ENCODE peak calls at places on chromosomes 2 and 18, in six cellular contexts. B is aorta, U is kidney epithelial cell, E is heart right ventricle, M is retinal pigment epithelial cell, K is AG09309. I is an unnamed sample.

GRCh38 chr2:84940088-84940470 is 30.9 kb upstream of the KCMF1 start:
- DNase-seq in K (no peak), E (no peak), B (no peak), U (no peak), M (no peak), I (no peak)

GRCh38 chr2:109063326-109063670 is 65.7 kb upstream of the SH3RF3 start:
- DNase-seq in E (no peak), K (no peak), B (no peak), M (no peak), U (no peak), I (no peak)

GRCh38 chr2:3461781-3462492 is 57.4 kb downstream of the ADI1 start:
- DNase-seq in B (no peak), M (no peak), E (peak), K (peak), U (no peak), I (peak)

GRCh38 chr2:101360229-101360628 is 27.1 kb downstream of the CREG2 start:
- DNase-seq in E (no peak), U (peak), M (no peak), K (no peak), B (no peak), I (no peak)

GRCh38 chr2:212177724-212178123 is 360.9 kb downstream of the ERBB4 start:
- DNase-seq in E (no peak), U (no peak), M (no peak), B (no peak), K (no peak), I (no peak)

GRCh38 chr2:218059289-218059688 is 9.8 kb upstream of the RUFY4 start:
- DNase-seq in B (no peak), M (no peak), E (no peak), U (no peak), K (no peak), I (no peak)

GRCh38 chr2:191325651-191326365 is 80.6 kb downstream of the MYO1B start:
- DNase-seq in U (no peak), E (no peak), K (no peak), M (no peak), B (no peak), I (no peak)

GRCh38 chr2:100104718-100105677 is 37.4 kb downstream of the AFF3 start:
- DNase-seq in E (no peak), K (no peak), B (no peak), U (no peak), M (no peak), I (no peak)

GRCh38 chr2:25252291-25253152 is 84.1 kb upstream of the POMC start:
- DNase-seq in U (no peak), B (peak), M (peak), E (peak), K (no peak), I (peak)

GRCh38 chr2:52821631-52822030 is 946.0 kb upstream of the CHAC2 start:
- DNase-seq in U (no peak), M (no peak), K (no peak), E (no peak), B (no peak), I (no peak)

GRCh38 chr18:50970006-50970405 is 2.2 kb downstream of the ELAC1 start:
- DNase-seq in B (no peak), U (no peak), E (peak), K (no peak), M (no peak), I (no peak)

DNA sequence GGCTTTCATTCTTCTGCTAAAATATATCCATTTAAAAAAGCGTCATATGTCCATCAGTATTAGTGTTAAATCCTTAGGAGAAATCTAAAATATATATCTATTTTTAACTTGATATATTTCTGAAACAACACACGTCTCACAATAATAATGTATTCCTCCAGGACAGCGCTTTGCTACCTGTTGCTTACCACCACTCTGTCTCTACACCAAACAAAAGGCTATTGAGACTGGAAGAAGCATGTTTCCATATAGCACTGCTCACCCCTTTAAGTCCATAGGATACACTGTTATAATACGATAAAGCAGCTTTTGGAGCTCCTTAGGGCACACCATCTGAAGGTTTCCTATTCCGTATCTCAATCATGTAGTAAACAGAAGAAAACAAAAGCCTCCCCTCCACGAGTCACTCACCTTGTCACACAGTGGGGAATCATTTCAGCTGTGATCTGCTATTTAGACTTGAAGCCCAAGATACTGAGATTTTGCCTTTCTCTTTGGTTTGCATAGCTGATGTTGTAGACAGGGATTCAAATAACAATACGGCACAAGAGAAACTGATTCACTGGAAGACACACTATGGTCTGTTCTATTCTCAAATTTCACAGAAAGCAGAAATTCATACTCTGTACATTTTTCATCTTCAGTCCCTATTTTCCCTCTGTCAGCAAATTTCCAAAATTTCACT is 187.3 kb downstream of the TCF4 start:
- DNase-seq in K (no peak), B (no peak), E (no peak), U (no peak), M (no peak), I (no peak)
- H3K4me3 ChIP-seq in K (peak), B (peak), E (peak), U (no peak), M (peak), I (no peak)

GRCh38 chr18:24663026-24663425 is 202.6 kb downstream of the HRH4 start:
- DNase-seq in K (no peak), U (no peak), B (no peak), M (no peak), E (no peak), I (no peak)

GRCh38 chr18:24658302-24658701 is 197.9 kb downstream of the HRH4 start:
- DNase-seq in M (no peak), E (no peak), K (no peak), B (no peak), U (no peak), I (no peak)

GRCh38 chr18:24656571-24656971 is 196.1 kb downstream of the HRH4 start:
- DNase-seq in K (no peak), M (no peak), E (no peak), B (no peak), U (peak), I (no peak)

GRCh38 chr18:24657461-24657860 is 197.0 kb downstream of the HRH4 start:
- DNase-seq in U (no peak), B (no peak), E (peak), K (no peak), M (no peak), I (no peak)

DNA sequence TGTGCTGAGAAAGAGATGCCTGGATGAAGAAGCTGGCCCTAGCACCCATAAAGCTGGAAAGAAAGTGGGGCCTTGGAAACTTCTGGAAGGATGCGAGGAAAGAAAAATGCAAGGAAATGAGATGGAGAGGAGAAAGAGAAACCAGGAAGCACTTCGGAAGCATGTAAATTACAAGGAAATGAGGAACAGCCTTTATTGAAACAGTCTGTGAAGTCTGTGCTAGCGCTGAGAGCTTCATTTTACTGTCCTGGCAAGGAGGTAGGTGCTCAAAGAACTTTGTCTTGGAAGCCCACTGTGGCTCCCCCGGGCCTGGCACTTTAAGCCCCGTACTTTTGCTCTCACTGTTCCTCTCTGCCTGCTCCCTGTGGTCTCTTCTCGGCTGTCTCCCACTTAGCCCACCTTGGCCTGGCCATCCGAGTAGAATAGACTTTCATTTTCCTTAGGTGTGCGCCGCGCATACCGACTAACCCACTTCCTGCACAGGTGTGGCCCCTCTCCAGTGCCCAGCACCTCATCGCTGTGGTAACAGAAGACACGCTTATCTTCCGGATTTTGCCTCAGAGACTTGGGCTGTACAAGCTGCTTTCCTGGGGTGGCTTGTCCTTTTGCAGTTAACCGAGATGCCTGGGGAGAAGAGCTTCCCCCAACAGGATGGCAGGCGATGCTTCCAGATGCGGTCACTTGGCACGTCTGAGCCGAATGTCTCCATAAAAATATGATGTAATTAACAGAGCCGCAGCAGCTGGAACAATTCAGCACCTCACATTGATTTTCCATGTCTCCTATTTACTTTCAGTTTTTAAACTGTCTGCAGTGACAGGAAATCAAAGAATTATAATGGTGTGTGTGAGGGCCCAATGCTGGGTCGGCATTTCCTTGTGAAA is 199.6 kb downstream of the HRH4 start:
- DNase-seq in M (no peak), U (no peak), K (no peak), B (peak), E (peak), I (no peak)
- H3K4me3 ChIP-seq in M (no peak), U (no peak), K (peak), B (no peak), E (peak), I (peak)

GRCh38 chr2:11314482-11314881 is 30.0 kb downstream of the ROCK2 start:
- DNase-seq in B (no peak), K (no peak), U (no peak), M (no peak), E (no peak), I (no peak)
- H3K4me3 ChIP-seq in B (no peak), K (no peak), U (no peak), M (no peak), E (no peak), I (no peak)

GRCh38 chr18:32195881-32196815 is 6.3 kb downstream of the MEP1B start:
- DNase-seq in E (no peak), K (no peak), M (no peak), B (no peak), U (no peak), I (no peak)

GRCh38 chr18:32200766-32201165 is 10.9 kb downstream of the MEP1B start:
- DNase-seq in U (no peak), E (no peak), K (no peak), B (no peak), M (no peak), I (no peak)

DNA sequence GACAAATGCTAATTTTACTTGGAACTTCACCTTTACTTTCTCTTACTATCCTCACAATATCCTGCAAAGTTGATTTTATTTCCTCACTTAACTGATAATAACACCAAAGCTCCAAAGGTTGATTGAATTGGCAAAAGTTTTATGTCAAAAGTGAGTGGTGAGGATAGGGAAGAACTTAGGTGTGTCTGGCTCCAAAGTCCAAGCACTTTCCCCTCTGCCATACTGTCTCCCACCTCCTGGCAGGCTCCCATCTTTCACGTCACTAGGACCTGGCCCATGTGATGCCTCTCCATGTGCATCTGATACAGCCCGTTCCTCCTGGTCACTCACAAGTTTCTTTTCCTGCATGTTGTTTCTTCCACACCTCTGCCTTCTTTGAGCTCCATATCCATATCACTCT is 12.1 kb downstream of the MEP1B start:
- DNase-seq in M (no peak), B (no peak), E (no peak), K (no peak), U (no peak), I (no peak)
- H3K4me3 ChIP-seq in M (no peak), B (no peak), E (no peak), K (no peak), U (no peak), I (no peak)

DNA sequence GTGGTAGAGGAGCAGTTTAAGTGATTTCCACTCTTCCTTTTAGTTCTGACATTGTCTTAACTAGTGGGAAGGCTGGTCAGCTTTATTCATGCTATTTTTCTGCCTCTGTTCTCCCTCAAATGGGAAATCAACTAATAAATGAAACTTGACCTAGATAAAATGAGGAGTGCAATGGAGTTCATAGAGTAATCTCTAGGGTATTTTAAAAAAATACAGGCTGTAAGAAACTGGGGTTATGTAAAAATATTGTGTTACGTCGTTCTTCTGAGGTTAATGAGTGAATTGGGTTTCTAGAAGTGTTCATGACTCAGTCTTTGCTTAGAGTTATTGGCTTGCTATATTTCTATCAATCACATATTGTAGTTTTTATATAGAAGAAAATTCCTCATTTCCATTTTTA is 734.5 kb downstream of the MBD2 start:
- DNase-seq in K (no peak), M (no peak), U (no peak), B (no peak), E (no peak), I (no peak)
- H3K4me3 ChIP-seq in K (no peak), M (no peak), U (no peak), B (no peak), E (no peak), I (no peak)

GRCh38 chr2:38957972-38958371 is 68.3 kb downstream of the ARHGEF33 start:
- DNase-seq in E (no peak), U (no peak), B (no peak), K (no peak), M (no peak), I (no peak)

GRCh38 chr2:38959464-38959863 is 69.8 kb downstream of the ARHGEF33 start:
- DNase-seq in M (no peak), U (no peak), E (no peak), K (no peak), B (peak), I (no peak)

GRCh38 chr2:38966006-38966405 is 76.3 kb downstream of the ARHGEF33 start:
- DNase-seq in E (no peak), M (no peak), K (no peak), U (no peak), B (no peak), I (no peak)

GRCh38 chr2:38960609-38961320 is 71.1 kb downstream of the ARHGEF33 start:
- DNase-seq in B (peak), M (no peak), K (no peak), E (no peak), U (no peak), I (no peak)

DNA sequence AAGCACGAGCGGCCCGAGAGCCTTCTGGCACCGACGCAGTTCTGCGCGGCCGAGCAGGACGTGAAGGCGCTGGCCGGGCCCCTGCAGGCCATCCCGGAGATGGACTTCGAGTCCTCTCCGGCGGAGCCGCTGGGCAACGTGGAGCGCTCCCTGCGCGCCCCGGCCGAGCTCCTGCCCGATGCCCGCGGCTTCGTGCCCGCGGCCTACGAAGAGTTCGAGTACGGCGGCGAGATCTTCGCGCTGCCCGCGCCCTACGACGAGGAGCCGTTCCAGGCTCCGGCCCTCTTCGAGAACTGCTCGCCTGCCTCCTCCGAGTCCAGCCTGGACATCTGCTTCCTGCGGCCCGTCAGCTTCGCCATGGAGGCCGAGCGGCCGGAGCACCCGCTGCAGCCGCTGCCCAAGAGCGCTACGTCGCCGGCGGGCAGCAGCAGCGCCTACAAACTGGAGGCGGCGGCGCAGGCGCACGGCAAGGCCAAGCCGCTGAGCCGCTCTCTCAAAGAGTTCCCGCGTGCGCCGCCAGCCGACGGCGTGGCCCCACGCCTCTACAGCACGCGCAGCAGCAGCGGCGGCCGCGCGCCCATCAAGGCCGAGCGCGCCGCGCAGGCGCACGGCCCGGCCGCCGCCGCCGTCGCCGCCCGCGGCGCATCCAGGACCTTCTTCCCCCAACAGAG is 70.4 kb downstream of the ARHGEF33 start:
- DNase-seq in K (peak), M (peak), U (peak), E (peak), B (peak), I (peak)
- H3K4me3 ChIP-seq in K (peak), M (peak), U (peak), E (peak), B (no peak), I (no peak)

DNA sequence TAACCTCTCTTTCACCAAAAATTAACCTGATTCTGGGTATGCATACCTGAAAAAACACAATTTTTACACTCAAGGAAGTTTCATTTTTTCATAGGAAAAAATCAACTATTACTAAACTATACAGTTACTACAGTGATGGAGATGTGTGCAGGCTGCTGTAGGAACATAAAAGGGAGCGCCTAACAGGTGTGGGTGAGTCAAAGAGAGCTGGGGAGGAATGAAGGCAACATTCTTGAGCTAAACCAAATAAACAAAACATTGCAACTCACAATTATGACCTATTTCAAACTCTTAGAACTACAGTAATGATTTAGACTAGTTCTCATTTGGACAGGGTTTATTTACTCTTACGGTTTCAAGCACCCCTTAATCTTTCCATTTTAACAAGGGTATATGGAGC is 13.4 kb upstream of the CLASP1 start:
- DNase-seq in M (no peak), B (no peak), K (no peak), E (no peak), U (no peak), I (no peak)
- H3K4me3 ChIP-seq in M (no peak), B (no peak), K (no peak), E (no peak), U (no peak), I (no peak)

DNA sequence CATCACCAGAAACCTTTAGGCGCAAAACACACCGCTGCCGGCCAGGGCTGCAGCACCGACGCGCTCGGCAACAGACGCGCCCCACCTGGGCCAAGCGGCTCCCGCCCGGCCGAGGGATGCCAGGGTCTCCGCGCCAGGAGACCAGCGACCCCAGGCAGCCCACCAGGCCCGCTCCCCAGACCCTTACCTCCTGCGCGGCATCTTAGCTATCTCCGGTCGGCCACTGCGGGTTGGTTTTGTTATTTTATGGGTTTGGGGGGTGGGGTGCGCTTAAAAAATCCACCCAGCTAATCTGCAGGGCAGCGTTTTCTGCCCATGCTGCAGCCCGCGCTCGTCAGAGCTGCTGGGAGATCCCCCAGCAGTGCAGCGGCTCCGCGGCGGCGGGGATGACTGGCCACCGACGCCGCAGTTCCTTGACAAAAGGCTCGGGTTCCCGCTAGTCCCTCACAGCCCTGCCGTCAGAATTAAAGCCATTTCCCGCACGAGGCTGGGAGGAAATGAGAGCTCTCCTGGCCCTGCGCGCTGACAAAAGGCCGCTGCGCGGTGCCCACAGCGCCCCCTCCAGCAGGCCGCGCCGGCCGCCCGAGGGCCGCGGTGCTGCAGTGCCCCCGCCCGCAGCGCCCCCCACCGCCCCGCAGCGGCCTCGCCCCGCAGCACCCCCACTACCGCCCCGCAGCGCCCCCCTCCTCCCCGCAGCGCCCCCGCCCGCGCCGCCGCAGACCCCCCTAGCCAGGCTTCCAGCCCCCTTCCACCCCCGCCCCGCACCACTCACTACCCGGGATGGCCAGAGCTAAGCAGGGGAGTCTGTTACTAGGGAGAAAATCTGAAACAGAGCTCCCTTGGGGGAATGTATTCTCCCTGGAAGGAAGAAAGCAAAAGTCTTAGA is at the start of gene ADD2:
- DNase-seq in B (peak), U (no peak), E (peak), M (no peak), K (no peak), I (peak)
- H3K4me3 ChIP-seq in B (peak), U (peak), E (peak), M (peak), K (no peak), I (no peak)

GRCh38 chr2:189581354-189582139 is 961 bp upstream of the SLC40A1 start:
- DNase-seq in E (peak), B (peak), M (no peak), U (no peak), K (no peak), I (peak)

GRCh38 chr2:189580662-189581353 is at the start of gene SLC40A1:
- DNase-seq in E (peak), K (no peak), M (no peak), U (no peak), B (peak), I (peak)

GRCh38 chr2:189580267-189580661 is 322 bp downstream of the SLC40A1 start:
- DNase-seq in B (peak), M (no peak), K (no peak), E (peak), U (no peak), I (peak)

GRCh38 chr2:189578272-189578671 is 2.3 kb downstream of the SLC40A1 start:
- DNase-seq in M (no peak), E (no peak), K (no peak), B (no peak), U (no peak), I (no peak)

GRCh38 chr2:189579585-189579984 is 1.0 kb downstream of the SLC40A1 start:
- DNase-seq in M (no peak), U (no peak), E (no peak), B (no peak), K (no peak), I (no peak)
- H3K4me3 ChIP-seq in M (peak), U (no peak), E (peak), B (peak), K (no peak), I (peak)

GRCh38 chr2:73269686-73270465 is 14.4 kb downstream of the FBXO41 start:
- DNase-seq in U (no peak), M (no peak), E (no peak), K (no peak), B (no peak), I (no peak)
- H3K4me3 ChIP-seq in U (peak), M (no peak), E (no peak), K (no peak), B (no peak), I (peak)